ENCODE peak calls at places on chromosomes 1 and 21, in five cellular contexts. One of them, this sample, is unnamed.

GRCh38 chr1:40020447-40021085 is 20.0 kb upstream of the CAP1 start:
- DNase-seq in NCI-H460: no peak
- DNase-seq in pancreas: no peak
- DNase-seq in stimulated activated naive CD8-positive, alpha-beta T cell treated with anti-CD3 and anti-CD28 coated beads, Interleukin-15, Interleukin-2, amounts not matched to agents 100 U/mL and 50 U/mL, for 24 hours: no peak
- DNase-seq in HCEC 1CT: no peak
- DNase-seq in this sample: no peak

GRCh38 chr1:159040206-159040605 is 30.5 kb downstream of the IFI16 start:
- DNase-seq in NCI-H460: no peak
- DNase-seq in pancreas: no peak
- DNase-seq in stimulated activated naive CD8-positive, alpha-beta T cell treated with anti-CD3 and anti-CD28 coated beads, Interleukin-15, Interleukin-2, amounts not matched to agents 100 U/mL and 50 U/mL, for 24 hours: no peak
- DNase-seq in HCEC 1CT: peak; percentile 85
- DNase-seq in this sample: no peak

GRCh38 chr1:52544665-52545525 is 8.0 kb downstream of the TUT4 start:
- DNase-seq in NCI-H460: no peak
- DNase-seq in pancreas: no peak
- DNase-seq in stimulated activated naive CD8-positive, alpha-beta T cell treated with anti-CD3 and anti-CD28 coated beads, Interleukin-15, Interleukin-2, amounts not matched to agents 100 U/mL and 50 U/mL, for 24 hours: no peak
- DNase-seq in HCEC 1CT: no peak
- DNase-seq in this sample: no peak

GRCh38 chr1:4084446-4084845 is 184.4 kb upstream of the C1orf174 start:
- DNase-seq in NCI-H460: no peak
- DNase-seq in pancreas: no peak
- DNase-seq in stimulated activated naive CD8-positive, alpha-beta T cell treated with anti-CD3 and anti-CD28 coated beads, Interleukin-15, Interleukin-2, amounts not matched to agents 100 U/mL and 50 U/mL, for 24 hours: no peak
- DNase-seq in HCEC 1CT: no peak
- DNase-seq in this sample: no peak

GRCh38 chr1:1148569-1148968 is 25.1 kb upstream of the TTLL10 start:
- DNase-seq in NCI-H460: no peak
- DNase-seq in pancreas: no peak
- DNase-seq in stimulated activated naive CD8-positive, alpha-beta T cell treated with anti-CD3 and anti-CD28 coated beads, Interleukin-15, Interleukin-2, amounts not matched to agents 100 U/mL and 50 U/mL, for 24 hours: no peak
- DNase-seq in HCEC 1CT: no peak
- DNase-seq in this sample: no peak

GRCh38 chr1:85276290-85277026 is at the start of gene BCL10:
- DNase-seq in NCI-H460: peak; percentile 96
- DNase-seq in pancreas: peak; percentile 99
- DNase-seq in stimulated activated naive CD8-positive, alpha-beta T cell treated with anti-CD3 and anti-CD28 coated beads, Interleukin-15, Interleukin-2, amounts not matched to agents 100 U/mL and 50 U/mL, for 24 hours: peak; percentile 98
- DNase-seq in HCEC 1CT: peak; percentile 99
- DNase-seq in this sample: peak; percentile 96

GRCh38 chr21:27149034-27149433 is 182.1 kb upstream of the ADAMTS5 start:
- DNase-seq in NCI-H460: no peak
- DNase-seq in pancreas: no peak
- DNase-seq in stimulated activated naive CD8-positive, alpha-beta T cell treated with anti-CD3 and anti-CD28 coated beads, Interleukin-15, Interleukin-2, amounts not matched to agents 100 U/mL and 50 U/mL, for 24 hours: no peak
- DNase-seq in HCEC 1CT: no peak
- DNase-seq in this sample: no peak

GRCh38 chr1:186615332-186615731 is 64.9 kb downstream of the PTGS2 start:
- DNase-seq in NCI-H460: no peak
- DNase-seq in pancreas: no peak
- DNase-seq in stimulated activated naive CD8-positive, alpha-beta T cell treated with anti-CD3 and anti-CD28 coated beads, Interleukin-15, Interleukin-2, amounts not matched to agents 100 U/mL and 50 U/mL, for 24 hours: no peak
- DNase-seq in HCEC 1CT: no peak
- DNase-seq in this sample: no peak

GRCh38 chr1:221988829-221989228 is 246.9 kb upstream of the DUSP10 start:
- DNase-seq in NCI-H460: no peak
- DNase-seq in pancreas: no peak
- DNase-seq in stimulated activated naive CD8-positive, alpha-beta T cell treated with anti-CD3 and anti-CD28 coated beads, Interleukin-15, Interleukin-2, amounts not matched to agents 100 U/mL and 50 U/mL, for 24 hours: no peak
- DNase-seq in HCEC 1CT: no peak
- DNase-seq in this sample: no peak

GRCh38 chr1:155833665-155834295 is 23.2 kb downstream of the GON4L start:
- DNase-seq in NCI-H460: no peak
- DNase-seq in pancreas: no peak
- DNase-seq in stimulated activated naive CD8-positive, alpha-beta T cell treated with anti-CD3 and anti-CD28 coated beads, Interleukin-15, Interleukin-2, amounts not matched to agents 100 U/mL and 50 U/mL, for 24 hours: no peak
- DNase-seq in HCEC 1CT: no peak
- DNase-seq in this sample: no peak

GRCh38 chr1:43764581-43764980 is 57.2 kb downstream of the ST3GAL3 start:
- DNase-seq in NCI-H460: no peak
- DNase-seq in pancreas: no peak
- DNase-seq in stimulated activated naive CD8-positive, alpha-beta T cell treated with anti-CD3 and anti-CD28 coated beads, Interleukin-15, Interleukin-2, amounts not matched to agents 100 U/mL and 50 U/mL, for 24 hours: no peak
- DNase-seq in HCEC 1CT: no peak
- DNase-seq in this sample: no peak

GRCh38 chr1:243474906-243475305 is 219.1 kb downstream of the SDCCAG8 start:
- DNase-seq in NCI-H460: no peak
- DNase-seq in pancreas: no peak
- DNase-seq in stimulated activated naive CD8-positive, alpha-beta T cell treated with anti-CD3 and anti-CD28 coated beads, Interleukin-15, Interleukin-2, amounts not matched to agents 100 U/mL and 50 U/mL, for 24 hours: no peak
- DNase-seq in HCEC 1CT: no peak
- DNase-seq in this sample: no peak

GRCh38 chr21:39263372-39263771 is 50.1 kb downstream of the BRWD1 start:
- DNase-seq in NCI-H460: peak; percentile 52
- DNase-seq in pancreas: no peak
- DNase-seq in stimulated activated naive CD8-positive, alpha-beta T cell treated with anti-CD3 and anti-CD28 coated beads, Interleukin-15, Interleukin-2, amounts not matched to agents 100 U/mL and 50 U/mL, for 24 hours: no peak
- DNase-seq in HCEC 1CT: peak; percentile 59
- DNase-seq in this sample: no peak

GRCh38 chr1:58062635-58063034 is 483.9 kb downstream of the OMA1 start:
- DNase-seq in NCI-H460: no peak
- DNase-seq in pancreas: no peak
- DNase-seq in stimulated activated naive CD8-positive, alpha-beta T cell treated with anti-CD3 and anti-CD28 coated beads, Interleukin-15, Interleukin-2, amounts not matched to agents 100 U/mL and 50 U/mL, for 24 hours: no peak
- DNase-seq in HCEC 1CT: no peak
- DNase-seq in this sample: no peak

GRCh38 chr1:55288245-55288644 is 73.1 kb upstream of the USP24 start:
- DNase-seq in NCI-H460: no peak
- DNase-seq in pancreas: no peak
- DNase-seq in stimulated activated naive CD8-positive, alpha-beta T cell treated with anti-CD3 and anti-CD28 coated beads, Interleukin-15, Interleukin-2, amounts not matched to agents 100 U/mL and 50 U/mL, for 24 hours: no peak
- DNase-seq in HCEC 1CT: no peak
- DNase-seq in this sample: no peak

GRCh38 chr21:30216041-30216723 is at the start of gene CLDN8:
- DNase-seq in NCI-H460: no peak
- DNase-seq in pancreas: peak; percentile 33
- DNase-seq in stimulated activated naive CD8-positive, alpha-beta T cell treated with anti-CD3 and anti-CD28 coated beads, Interleukin-15, Interleukin-2, amounts not matched to agents 100 U/mL and 50 U/mL, for 24 hours: no peak
- DNase-seq in HCEC 1CT: no peak
- DNase-seq in this sample: no peak

GRCh38 chr1:173454966-173455524 is 22.1 kb upstream of the PRDX6 start:
- DNase-seq in NCI-H460: no peak
- DNase-seq in pancreas: no peak
- DNase-seq in stimulated activated naive CD8-positive, alpha-beta T cell treated with anti-CD3 and anti-CD28 coated beads, Interleukin-15, Interleukin-2, amounts not matched to agents 100 U/mL and 50 U/mL, for 24 hours: no peak
- DNase-seq in HCEC 1CT: no peak
- DNase-seq in this sample: no peak

GRCh38 chr1:85707267-85707989 is 805 bp downstream of the ZNHIT6 start:
- DNase-seq in NCI-H460: no peak
- DNase-seq in pancreas: no peak
- DNase-seq in stimulated activated naive CD8-positive, alpha-beta T cell treated with anti-CD3 and anti-CD28 coated beads, Interleukin-15, Interleukin-2, amounts not matched to agents 100 U/mL and 50 U/mL, for 24 hours: no peak
- DNase-seq in HCEC 1CT: no peak
- DNase-seq in this sample: no peak

GRCh38 chr21:35368326-35368725 is 319.2 kb upstream of the RUNX1 start:
- DNase-seq in NCI-H460: no peak
- DNase-seq in pancreas: no peak
- DNase-seq in stimulated activated naive CD8-positive, alpha-beta T cell treated with anti-CD3 and anti-CD28 coated beads, Interleukin-15, Interleukin-2, amounts not matched to agents 100 U/mL and 50 U/mL, for 24 hours: no peak
- DNase-seq in HCEC 1CT: no peak
- DNase-seq in this sample: no peak

GRCh38 chr1:103509235-103509634 is 16.3 kb upstream of the RNPC3 start:
- DNase-seq in NCI-H460: no peak
- DNase-seq in pancreas: no peak
- DNase-seq in stimulated activated naive CD8-positive, alpha-beta T cell treated with anti-CD3 and anti-CD28 coated beads, Interleukin-15, Interleukin-2, amounts not matched to agents 100 U/mL and 50 U/mL, for 24 hours: no peak
- DNase-seq in HCEC 1CT: no peak
- DNase-seq in this sample: no peak